ENCODE peak calls at places on chromosomes 16 and 17, in six cellular contexts. W is HepG2; A is neural progenitor cell; G is neuronal stem cell; C is osteoblast; Q is CD4-positive, CD25-positive, alpha-beta regulatory T cell. H is an unnamed sample. For H3K36me3 and H3K27me3, the result is how much of the 10 kb centered on the place peaks cover.

GRCh38 chr16:588639-588888 is 1.3 kb upstream of the RAB40C start:
- DNase-seq in W (no peak), A (peak), G (no peak), C (no peak), Q (peak), H (peak)

GRCh38 chr16:54325616-54326265 is 39.2 kb upstream of the IRX3 start:
- DNase-seq in W (no peak), A (no peak), G (no peak), C (no peak), Q (no peak), H (no peak)

GRCh38 chr17:41642252-41643156 is 18.1 kb upstream of the KRT17 start:
- DNase-seq in W (no peak), A (no peak), G (no peak), C (peak), Q (no peak), H (no peak)

GRCh38 chr16:50585331-50585776 is 37.2 kb downstream of the NKD1 start:
- DNase-seq in W (no peak), A (no peak), G (no peak), C (peak), Q (no peak), H (no peak)

GRCh38 chr17:65191805-65192740 is 54.9 kb downstream of the RGS9 start:
- DNase-seq in W (peak), A (no peak), G (no peak), C (peak), Q (no peak), H (peak)

GRCh38 chr17:48564200-48565023 is 13.7 kb downstream of the HOXB4 start:
- DNase-seq in W (no peak), A (no peak), G (no peak), C (no peak), Q (no peak), H (peak)

GRCh38 chr17:58096892-58097291 is 13.7 kb downstream of the DYNLL2 start:
- DNase-seq in W (no peak), A (no peak), G (no peak), C (no peak), Q (no peak), H (no peak)

GRCh38 chr17:59621771-59622170 is 2.1 kb downstream of the CLTC start:
- DNase-seq in W (no peak), A (no peak), G (no peak), C (no peak), Q (no peak), H (no peak)

GRCh38 chr17:13002761-13003453 is 14.9 kb downstream of the ELAC2 start:
- DNase-seq in W (peak), A (peak), G (peak), C (peak), Q (peak), H (peak)

GRCh38 chr16:9055661-9056060 is 35.8 kb upstream of the HAPSTR1 start:
- DNase-seq in W (peak), A (no peak), G (no peak), C (peak), Q (no peak), H (no peak)

GRCh38 chr17:2017274-2017941 is 7.7 kb downstream of the RTN4RL1 start:
- DNase-seq in W (no peak), A (no peak), G (no peak), C (no peak), Q (no peak), H (no peak)

GRCh38 chr16:76639685-76640289 is 362.6 kb downstream of the CNTNAP4 start:
- DNase-seq in W (peak), A (peak), G (no peak), C (no peak), Q (no peak), H (peak)

GRCh38 chr17:18224053-18224427 is 1.4 kb upstream of the LLGL1 start:
- DNase-seq in W (peak), A (no peak), G (no peak), C (peak), Q (no peak), H (no peak)

GRCh38 chr17:8685396-8685795 is 54.9 kb upstream of the MYH10 start:
- DNase-seq in W (no peak), A (no peak), G (no peak), C (peak), Q (no peak), H (no peak)

GRCh38 chr17:38674013-38674748 is 576 bp downstream of the EPOP start:
- DNase-seq in W (no peak), A (peak), G (no peak), C (peak), Q (no peak), H (no peak)

GRCh38 chr17:46889519-46889918 is 33.4 kb upstream of the GOSR2 start:
- DNase-seq in W (no peak), A (no peak), G (no peak), C (no peak), Q (no peak), H (no peak)

GRCh38 chr17:34171245-34171818 is 83.8 kb upstream of the CCL2 start:
- DNase-seq in W (peak), A (peak), G (peak), C (no peak), Q (no peak), H (peak)

GRCh38 chr17:14205992-14206461 is 30.6 kb downstream of the CDRT15 start:
- DNase-seq in W (no peak), A (no peak), G (no peak), C (no peak), Q (no peak), H (peak)

GRCh38 chr17:50547736-50548083 is 736 bp downstream of the SPATA20 start:
- DNase-seq in W (no peak), A (no peak), G (no peak), C (peak), Q (no peak), H (no peak)

GRCh38 chr17:50547035-50547735 is at the start of gene SPATA20:
- DNase-seq in W (peak), A (peak), G (peak), C (peak), Q (peak), H (peak)

GRCh38 chr17:50549969-50550368 is 3.0 kb downstream of the SPATA20 start:
- DNase-seq in W (no peak), A (no peak), G (no peak), C (no peak), Q (no peak), H (no peak)

GRCh38 chr17:50549256-50549941 is 2.4 kb downstream of the SPATA20 start:
- DNase-seq in W (no peak), A (no peak), G (no peak), C (no peak), Q (no peak), H (no peak)

DNA sequence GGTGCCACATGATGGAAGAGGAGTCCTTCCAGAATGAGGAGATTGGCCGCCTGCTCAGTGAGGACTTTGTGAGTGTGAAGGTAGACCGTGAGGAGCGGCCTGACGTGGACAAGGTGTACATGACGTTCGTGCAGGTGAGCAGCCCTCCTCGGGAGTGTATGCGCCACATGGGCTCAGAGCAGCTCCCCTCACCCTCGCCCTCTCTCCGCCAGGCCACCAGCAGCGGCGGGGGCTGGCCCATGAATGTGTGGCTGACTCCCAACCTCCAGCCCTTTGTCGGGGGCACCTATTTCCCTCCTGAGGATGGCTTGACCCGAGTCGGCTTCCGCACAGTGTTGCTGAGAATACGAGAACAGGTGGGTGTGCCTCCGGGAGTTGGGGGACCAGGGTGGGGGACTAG is 1.9 kb downstream of the SPATA20 start:
- DNase-seq in W (no peak), A (no peak), G (no peak), C (no peak), Q (no peak), H (no peak)
- H3K4me3 ChIP-seq in W (no peak), A (no peak), G (no peak), C (no peak), Q (no peak), H (no peak)

DNA sequence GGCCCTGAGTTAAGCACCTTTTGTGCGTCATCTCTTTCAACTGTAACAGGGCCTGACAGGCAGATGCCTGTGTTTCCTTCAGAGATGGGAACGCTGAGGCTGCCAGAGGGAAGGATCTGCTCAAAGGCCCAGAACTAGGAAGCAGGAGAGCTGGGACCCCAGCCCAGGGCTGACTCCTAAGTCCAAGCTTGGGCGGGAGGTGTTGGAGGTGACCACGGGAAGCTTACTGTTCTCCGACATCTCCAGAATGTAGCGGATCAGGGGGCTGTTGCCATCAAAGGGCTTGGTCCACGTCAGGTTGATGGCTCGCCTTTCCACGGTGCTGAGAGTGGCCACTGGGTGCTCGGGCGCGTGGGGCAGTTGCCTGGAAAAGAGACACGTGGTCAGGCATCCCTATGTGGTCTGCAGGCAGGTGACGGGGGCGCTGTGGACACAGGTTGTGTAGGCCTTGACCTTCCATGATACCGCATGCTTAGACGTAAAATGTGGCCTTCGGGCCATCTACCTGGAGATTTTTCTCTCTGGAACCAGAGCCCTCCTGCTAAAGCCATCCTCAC is 111.4 kb upstream of the CDC42EP4 start:
- DNase-seq in W (no peak), A (no peak), G (no peak), C (peak), Q (no peak), H (peak)
- H3K36me3 ChIP-seq in W (under half), A (under half), G (under half), C (under half), Q (under half), H (under half)

GRCh38 chr17:22459953-22460350 is 767.6 kb downstream of the KCNJ18 start:
- DNase-seq in W (no peak), A (no peak), G (no peak), C (no peak), Q (no peak), H (no peak)
- H3K27me3 ChIP-seq in W (under half), A (under half), G (under half), C (under half), Q (under half), H (under half)

DNA sequence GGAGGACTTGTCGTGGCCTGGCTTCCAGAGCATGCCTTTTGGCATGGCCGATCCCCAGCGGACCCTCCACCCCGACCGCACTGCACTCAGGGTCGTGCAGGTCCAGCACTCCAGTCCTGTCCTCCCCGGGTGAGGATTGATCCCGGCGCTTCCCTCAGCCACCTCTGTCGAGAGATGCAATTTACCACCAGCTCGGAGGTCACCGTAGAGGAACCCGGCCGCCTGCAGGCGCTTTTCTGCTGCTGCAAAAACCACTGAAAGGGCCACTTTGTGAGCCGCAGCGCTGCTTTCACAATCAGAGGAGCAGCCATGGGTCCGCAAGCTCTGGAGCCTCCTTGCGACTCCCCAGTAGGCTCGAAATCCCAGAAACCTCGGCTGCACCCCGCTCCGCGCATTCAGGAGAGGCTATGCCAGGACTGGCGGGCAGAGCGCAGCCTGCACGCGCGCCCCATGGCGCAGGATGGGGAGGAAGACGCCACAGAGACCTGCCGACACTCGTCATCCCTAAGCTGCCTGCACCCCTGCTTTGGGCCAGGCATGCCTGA is 134.2 kb downstream of the HS3ST2 start:
- DNase-seq in W (no peak), A (no peak), G (no peak), C (no peak), Q (no peak), H (peak)
- H3K4me3 ChIP-seq in W (no peak), A (no peak), G (no peak), C (peak), Q (no peak), H (no peak)

GRCh38 chr17:78101542-78101941 is 27.0 kb downstream of the TMC6 start:
- DNase-seq in W (no peak), A (no peak), G (no peak), C (no peak), Q (no peak), H (no peak)

GRCh38 chr17:78092794-78093324 is 35.7 kb downstream of the TMC6 start:
- DNase-seq in W (no peak), A (no peak), G (no peak), C (no peak), Q (no peak), H (no peak)

GRCh38 chr17:78095035-78095434 is 33.5 kb downstream of the TMC6 start:
- DNase-seq in W (no peak), A (no peak), G (no peak), C (no peak), Q (no peak), H (no peak)

GRCh38 chr17:78101112-78101511 is 27.4 kb downstream of the TMC6 start:
- DNase-seq in W (no peak), A (no peak), G (no peak), C (no peak), Q (no peak), H (no peak)

GRCh38 chr17:78096093-78096492 is 32.5 kb downstream of the TMC6 start:
- DNase-seq in W (no peak), A (no peak), G (no peak), C (no peak), Q (no peak), H (no peak)
- H3K36me3 ChIP-seq in W (under half), A (under half), G (half or more), C (under half), Q (half or more), H (under half)

GRCh38 chr17:7429722-7430121 is 1.1 kb downstream of the SPEM3 start:
- DNase-seq in W (no peak), A (no peak), G (no peak), C (no peak), Q (no peak), H (peak)
- H3K27me3 ChIP-seq in W (under half), A (under half), G (under half), C (under half), Q (under half), H (under half)

GRCh38 chr16:65118866-65119265 is 3.0 kb downstream of the CDH11 start:
- DNase-seq in W (no peak), A (no peak), G (no peak), C (no peak), Q (no peak), H (no peak)
- H3K4me3 ChIP-seq in W (no peak), A (peak), G (no peak), C (peak), Q (no peak), H (no peak)

DNA sequence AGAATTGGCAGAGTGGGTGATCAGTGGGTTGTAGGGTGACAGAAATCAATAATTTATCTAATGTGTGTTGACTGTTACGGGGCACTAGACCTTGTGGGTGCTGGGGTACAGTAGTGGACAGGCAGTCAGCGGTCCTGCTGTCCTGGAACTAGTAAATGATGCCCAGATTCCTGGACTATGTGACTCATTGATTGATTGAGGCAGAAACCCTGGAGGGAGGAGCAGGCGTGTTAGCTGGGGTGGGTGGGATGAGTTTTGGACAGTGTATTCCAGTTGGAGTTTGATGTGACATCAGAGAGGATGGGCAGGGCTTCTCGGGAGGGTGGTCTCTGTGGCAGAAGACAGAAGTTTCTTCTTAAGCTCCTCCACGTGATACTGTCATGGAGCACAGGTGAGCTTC is 24.4 kb downstream of the PRMT7 start:
- DNase-seq in W (no peak), A (no peak), G (no peak), C (peak), Q (no peak), H (no peak)
- H3K36me3 ChIP-seq in W (under half), A (under half), G (under half), C (under half), Q (under half), H (under half)

DNA sequence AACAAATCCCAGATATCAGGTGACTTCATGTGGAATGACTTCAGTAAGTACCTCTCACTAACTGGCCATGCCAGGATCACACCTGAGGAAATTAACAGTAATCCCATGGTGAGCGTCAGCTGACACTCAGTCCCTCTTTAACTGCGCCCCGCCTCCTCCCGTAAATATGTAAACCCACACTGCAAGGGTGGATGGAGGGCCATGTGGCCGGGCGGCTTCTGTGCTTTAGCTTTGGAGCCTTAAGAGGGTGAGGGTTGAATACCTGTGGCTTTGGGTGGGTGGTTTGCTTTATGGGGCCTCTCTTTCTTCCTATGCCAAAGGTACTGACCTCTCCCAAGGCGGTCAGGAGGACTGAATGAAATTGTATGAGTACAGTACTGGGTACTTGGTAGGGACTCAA is 141.7 kb downstream of the MRM1 start:
- DNase-seq in W (no peak), A (no peak), G (no peak), C (no peak), Q (no peak), H (no peak)
- H3K27me3 ChIP-seq in W (half or more), A (under half), G (under half), C (under half), Q (under half), H (under half)

GRCh38 chr16:85171004-85171808 is 58.9 kb upstream of the CIBAR2 start:
- DNase-seq in W (no peak), A (no peak), G (no peak), C (peak), Q (no peak), H (peak)
- H3K4me3 ChIP-seq in W (peak), A (no peak), G (peak), C (peak), Q (no peak), H (no peak)